ENCODE peak calls at places on chromosomes 1 and 21, in nine cellular contexts. One of them, this sample, is unnamed.
A peak's percentile ranks its signal among the peaks of the same experiment; 100 is the strongest.

GRCh38 chr1:89659322-89660061 is 26.6 kb downstream of the LRRC8C start:
- DNase-seq in fibroblast of lung: no peak
- DNase-seq in Peyer's patch: no peak
- DNase-seq in PC-3: no peak
- DNase-seq in right lobe of liver: no peak
- DNase-seq in adrenal gland: no peak
- DNase-seq in breast epithelium: no peak
- DNase-seq in kidney: no peak
- DNase-seq in mammary epithelial cell: no peak
- DNase-seq in this sample: no peak

GRCh38 chr21:45423968-45424853 is 19.2 kb downstream of the COL18A1 start:
- DNase-seq in fibroblast of lung: no peak
- DNase-seq in Peyer's patch: no peak
- DNase-seq in PC-3: no peak
- DNase-seq in right lobe of liver: peak; percentile 17
- DNase-seq in adrenal gland: no peak
- DNase-seq in breast epithelium: no peak
- DNase-seq in kidney: peak; percentile 80
- DNase-seq in mammary epithelial cell: no peak
- DNase-seq in this sample: no peak

GRCh38 chr1:7070389-7071029 is 285.3 kb downstream of the CAMTA1 start:
- DNase-seq in fibroblast of lung: peak; percentile 72
- DNase-seq in Peyer's patch: peak; percentile 41
- DNase-seq in PC-3: peak; percentile 72
- DNase-seq in right lobe of liver: peak; percentile 61
- DNase-seq in adrenal gland: peak; percentile 86
- DNase-seq in breast epithelium: peak; percentile 40
- DNase-seq in kidney: no peak
- DNase-seq in mammary epithelial cell: peak; percentile 34
- DNase-seq in this sample: no peak

GRCh38 chr1:53645690-53646078 is 93.3 kb downstream of the GLIS1 start:
- DNase-seq in fibroblast of lung: no peak
- DNase-seq in Peyer's patch: no peak
- DNase-seq in PC-3: no peak
- DNase-seq in right lobe of liver: no peak
- DNase-seq in adrenal gland: no peak
- DNase-seq in breast epithelium: no peak
- DNase-seq in kidney: peak; percentile 10
- DNase-seq in mammary epithelial cell: no peak
- DNase-seq in this sample: peak; percentile 30

GRCh38 chr21:30408782-30409494 is 13.1 kb downstream of the KRTAP13-1 start:
- DNase-seq in fibroblast of lung: peak; percentile 5
- DNase-seq in Peyer's patch: no peak
- DNase-seq in PC-3: peak; percentile 93
- DNase-seq in right lobe of liver: peak; percentile 25
- DNase-seq in adrenal gland: no peak
- DNase-seq in breast epithelium: peak; percentile 23
- DNase-seq in kidney: no peak
- DNase-seq in mammary epithelial cell: peak; percentile 83
- DNase-seq in this sample: no peak

GRCh38 chr1:197632000-197632399 is 143.3 kb downstream of the DENND1B start:
- DNase-seq in fibroblast of lung: no peak
- DNase-seq in Peyer's patch: no peak
- DNase-seq in PC-3: no peak
- DNase-seq in right lobe of liver: no peak
- DNase-seq in adrenal gland: no peak
- DNase-seq in breast epithelium: no peak
- DNase-seq in kidney: no peak
- DNase-seq in mammary epithelial cell: no peak
- DNase-seq in this sample: no peak

GRCh38 chr1:13766906-13767564 is 67.0 kb downstream of the PRDM2 start:
- DNase-seq in fibroblast of lung: peak; percentile 84
- DNase-seq in Peyer's patch: no peak
- DNase-seq in PC-3: peak; percentile 93
- DNase-seq in right lobe of liver: no peak
- DNase-seq in adrenal gland: no peak
- DNase-seq in breast epithelium: no peak
- DNase-seq in kidney: no peak
- DNase-seq in mammary epithelial cell: peak; percentile 59
- DNase-seq in this sample: no peak

GRCh38 chr1:203422656-203423055 is 53.0 kb upstream of the PRELP start:
- DNase-seq in fibroblast of lung: no peak
- DNase-seq in Peyer's patch: no peak
- DNase-seq in PC-3: peak; percentile 66
- DNase-seq in right lobe of liver: no peak
- DNase-seq in adrenal gland: no peak
- DNase-seq in breast epithelium: no peak
- DNase-seq in kidney: no peak
- DNase-seq in mammary epithelial cell: peak; percentile 40
- DNase-seq in this sample: no peak

GRCh38 chr1:101713760-101714159 is 283.0 kb downstream of the OLFM3 start:
- DNase-seq in fibroblast of lung: no peak
- DNase-seq in Peyer's patch: no peak
- DNase-seq in PC-3: no peak
- DNase-seq in right lobe of liver: no peak
- DNase-seq in adrenal gland: no peak
- DNase-seq in breast epithelium: no peak
- DNase-seq in kidney: no peak
- DNase-seq in mammary epithelial cell: no peak
- DNase-seq in this sample: no peak

GRCh38 chr1:183942933-183943693 is 94.4 kb downstream of the COLGALT2 start:
- DNase-seq in fibroblast of lung: peak; percentile 99
- DNase-seq in Peyer's patch: no peak
- DNase-seq in PC-3: peak; percentile 79
- DNase-seq in right lobe of liver: no peak
- DNase-seq in adrenal gland: no peak
- DNase-seq in breast epithelium: no peak
- DNase-seq in kidney: no peak
- DNase-seq in mammary epithelial cell: peak; percentile 78
- DNase-seq in this sample: no peak

GRCh38 chr1:93080424-93080823 is 1.3 kb downstream of the MTF2 start:
- DNase-seq in fibroblast of lung: peak; percentile 84
- DNase-seq in Peyer's patch: no peak
- DNase-seq in PC-3: peak; percentile 74
- DNase-seq in right lobe of liver: no peak
- DNase-seq in adrenal gland: no peak
- DNase-seq in breast epithelium: no peak
- DNase-seq in kidney: no peak
- DNase-seq in mammary epithelial cell: peak; percentile 68
- DNase-seq in this sample: no peak

GRCh38 chr1:3061566-3061965 is 7.4 kb upstream of the PRDM16 start:
- DNase-seq in fibroblast of lung: no peak
- DNase-seq in Peyer's patch: no peak
- DNase-seq in PC-3: no peak
- DNase-seq in right lobe of liver: no peak
- DNase-seq in adrenal gland: no peak
- DNase-seq in breast epithelium: no peak
- DNase-seq in kidney: peak; percentile 51
- DNase-seq in mammary epithelial cell: no peak
- DNase-seq in this sample: no peak

GRCh38 chr1:27562021-27562420 is 41.9 kb downstream of the AHDC1 start:
- DNase-seq in fibroblast of lung: no peak
- DNase-seq in Peyer's patch: no peak
- DNase-seq in PC-3: no peak
- DNase-seq in right lobe of liver: no peak
- DNase-seq in adrenal gland: no peak
- DNase-seq in breast epithelium: no peak
- DNase-seq in kidney: no peak
- DNase-seq in mammary epithelial cell: no peak
- DNase-seq in this sample: peak; percentile 72

GRCh38 chr1:54843449-54843848 is 42.3 kb upstream of the TTC22 start:
- DNase-seq in fibroblast of lung: no peak
- DNase-seq in Peyer's patch: no peak
- DNase-seq in PC-3: no peak
- DNase-seq in right lobe of liver: no peak
- DNase-seq in adrenal gland: no peak
- DNase-seq in breast epithelium: no peak
- DNase-seq in kidney: no peak
- DNase-seq in mammary epithelial cell: no peak
- DNase-seq in this sample: no peak

GRCh38 chr1:36203554-36204346 is 20.5 kb upstream of the THRAP3 start:
- DNase-seq in fibroblast of lung: peak; percentile 79
- DNase-seq in Peyer's patch: no peak
- DNase-seq in PC-3: no peak
- DNase-seq in right lobe of liver: peak; percentile 49
- DNase-seq in adrenal gland: peak; percentile 93
- DNase-seq in breast epithelium: peak; percentile 69
- DNase-seq in kidney: peak; percentile 80
- DNase-seq in mammary epithelial cell: peak; percentile 23
- DNase-seq in this sample: peak; percentile 83

GRCh38 chr1:115266729-115267421 is 71.2 kb downstream of the NGF start:
- DNase-seq in fibroblast of lung: no peak
- DNase-seq in Peyer's patch: no peak
- DNase-seq in PC-3: no peak
- DNase-seq in right lobe of liver: no peak
- DNase-seq in adrenal gland: peak; percentile 76
- DNase-seq in breast epithelium: no peak
- DNase-seq in kidney: peak; percentile 80
- DNase-seq in mammary epithelial cell: peak; percentile 15
- DNase-seq in this sample: no peak

GRCh38 chr1:206105612-206106011 is 11.6 kb downstream of the AVPR1B start:
- DNase-seq in fibroblast of lung: no peak
- DNase-seq in Peyer's patch: no peak
- DNase-seq in PC-3: peak; percentile 38
- DNase-seq in right lobe of liver: no peak
- DNase-seq in adrenal gland: no peak
- DNase-seq in breast epithelium: no peak
- DNase-seq in kidney: no peak
- DNase-seq in mammary epithelial cell: peak; percentile 38
- DNase-seq in this sample: no peak

GRCh38 chr1:19377812-19378718 is 65.9 kb downstream of the SLC66A1 start:
- DNase-seq in fibroblast of lung: no peak
- DNase-seq in Peyer's patch: no peak
- DNase-seq in PC-3: no peak
- DNase-seq in right lobe of liver: no peak
- DNase-seq in adrenal gland: no peak
- DNase-seq in breast epithelium: no peak
- DNase-seq in kidney: no peak
- DNase-seq in mammary epithelial cell: no peak
- DNase-seq in this sample: no peak

GRCh38 chr1:58815680-58816071 is 31.8 kb upstream of the JUN start:
- DNase-seq in fibroblast of lung: no peak
- DNase-seq in Peyer's patch: peak; percentile 34
- DNase-seq in PC-3: peak; percentile 71
- DNase-seq in right lobe of liver: peak; percentile 50
- DNase-seq in adrenal gland: peak; percentile 65
- DNase-seq in breast epithelium: no peak
- DNase-seq in kidney: peak; percentile 68
- DNase-seq in mammary epithelial cell: peak; percentile 58
- DNase-seq in this sample: no peak

GRCh38 chr1:175499595-175500367 is 243.6 kb downstream of the TNR start:
- DNase-seq in fibroblast of lung: no peak
- DNase-seq in Peyer's patch: no peak
- DNase-seq in PC-3: no peak
- DNase-seq in right lobe of liver: no peak
- DNase-seq in adrenal gland: no peak
- DNase-seq in breast epithelium: no peak
- DNase-seq in kidney: no peak
- DNase-seq in mammary epithelial cell: peak; percentile 48
- DNase-seq in this sample: no peak

GRCh38 chr1:91700332-91700731 is 185.6 kb downstream of the TGFBR3 start:
- DNase-seq in fibroblast of lung: peak; percentile 41
- DNase-seq in Peyer's patch: no peak
- DNase-seq in PC-3: no peak
- DNase-seq in right lobe of liver: no peak
- DNase-seq in adrenal gland: no peak
- DNase-seq in breast epithelium: no peak
- DNase-seq in kidney: no peak
- DNase-seq in mammary epithelial cell: no peak
- DNase-seq in this sample: no peak

DNA sequence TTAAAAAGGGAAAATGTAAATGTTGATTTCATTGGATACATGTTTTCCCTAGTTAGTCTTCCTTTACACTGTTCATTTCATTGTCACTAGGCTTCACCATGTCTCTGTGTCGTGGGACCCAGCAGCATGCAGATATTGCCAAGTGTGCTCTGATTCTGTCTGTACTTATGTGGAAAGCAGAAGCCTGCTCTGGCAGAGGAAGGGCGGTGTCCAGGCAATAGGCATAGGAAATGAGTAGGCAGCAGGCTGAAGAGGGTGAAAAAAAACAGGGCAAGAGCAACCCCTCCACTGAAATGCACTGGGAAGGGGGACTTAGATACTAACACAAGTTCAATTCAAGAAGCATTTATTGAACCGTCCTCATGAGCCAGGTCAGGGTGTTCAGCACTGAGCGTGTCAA is 85.2 kb upstream of the VAV3 start:
- DNase-seq in fibroblast of lung: no peak
- DNase-seq in Peyer's patch: no peak
- DNase-seq in PC-3: peak; percentile 9
- DNase-seq in right lobe of liver: no peak
- DNase-seq in adrenal gland: peak; percentile 63
- DNase-seq in breast epithelium: no peak
- DNase-seq in kidney: no peak
- DNase-seq in mammary epithelial cell: no peak
- DNase-seq in this sample: peak; percentile 60
- H3K4me3 ChIP-seq in fibroblast of lung: no peak overlapping the region
- H3K4me3 ChIP-seq in Peyer's patch: no peak overlapping the region
- H3K4me3 ChIP-seq in PC-3: no peak overlapping the region
- H3K4me3 ChIP-seq in right lobe of liver: no peak overlapping the region
- H3K4me3 ChIP-seq in adrenal gland: no peak overlapping the region
- H3K4me3 ChIP-seq in breast epithelium: no peak overlapping the region
- H3K4me3 ChIP-seq in kidney: no peak overlapping the region
- H3K4me3 ChIP-seq in mammary epithelial cell: no peak overlapping the region
- H3K4me3 ChIP-seq in this sample: no peak overlapping the region

GRCh38 chr1:201753492-201753891 is 75.5 kb upstream of the IPO9 start:
- DNase-seq in fibroblast of lung: no peak
- DNase-seq in Peyer's patch: no peak
- DNase-seq in PC-3: no peak
- DNase-seq in right lobe of liver: no peak
- DNase-seq in adrenal gland: no peak
- DNase-seq in breast epithelium: no peak
- DNase-seq in kidney: no peak
- DNase-seq in mammary epithelial cell: no peak
- DNase-seq in this sample: no peak
- H3K4me1 ChIP-seq in fibroblast of lung: peaks cover 55% of the 10 kb centered on the region
- H3K4me1 ChIP-seq in Peyer's patch: no peaks in the 10 kb centered on the region
- H3K4me1 ChIP-seq in PC-3: peaks cover 18% of the 10 kb centered on the region
- H3K4me1 ChIP-seq in right lobe of liver: no peaks in the 10 kb centered on the region
- H3K4me1 ChIP-seq in adrenal gland: peaks cover 29% of the 10 kb centered on the region
- H3K4me1 ChIP-seq in breast epithelium: no peaks in the 10 kb centered on the region
- H3K4me1 ChIP-seq in kidney: peaks cover 2% of the 10 kb centered on the region
- H3K4me1 ChIP-seq in mammary epithelial cell: peaks cover 81% of the 10 kb centered on the region
- H3K4me1 ChIP-seq in this sample: peaks cover 19% of the 10 kb centered on the region

GRCh38 chr21:33245289-33245918 is 15.7 kb downstream of the IFNAR2 start:
- DNase-seq in fibroblast of lung: no peak
- DNase-seq in Peyer's patch: no peak
- DNase-seq in PC-3: no peak
- DNase-seq in right lobe of liver: peak; percentile 67
- DNase-seq in adrenal gland: no peak
- DNase-seq in breast epithelium: no peak
- DNase-seq in kidney: no peak
- DNase-seq in mammary epithelial cell: no peak
- DNase-seq in this sample: no peak
- H3K27ac ChIP-seq in fibroblast of lung: no peak overlapping the region
- H3K27ac ChIP-seq in Peyer's patch: no peak overlapping the region
- H3K27ac ChIP-seq in PC-3: no peak overlapping the region
- H3K27ac ChIP-seq in right lobe of liver: peak overlapping the region; percentile 69
- H3K27ac ChIP-seq in adrenal gland: no peak overlapping the region
- H3K27ac ChIP-seq in breast epithelium: no peak overlapping the region
- H3K27ac ChIP-seq in kidney: no peak overlapping the region
- H3K27ac ChIP-seq in mammary epithelial cell: no peak overlapping the region
- H3K27ac ChIP-seq in this sample: no peak overlapping the region

GRCh38 chr1:234725177-234726132 is 115.5 kb upstream of the IRF2BP2 start:
- DNase-seq in fibroblast of lung: peak; percentile 28
- DNase-seq in Peyer's patch: no peak
- DNase-seq in PC-3: peak; percentile 24
- DNase-seq in right lobe of liver: peak; percentile 32
- DNase-seq in adrenal gland: peak; percentile 84
- DNase-seq in breast epithelium: peak; percentile 76
- DNase-seq in kidney: peak; percentile 76
- DNase-seq in mammary epithelial cell: no peak
- DNase-seq in this sample: no peak
- H3K4me3 ChIP-seq in fibroblast of lung: no peak overlapping the region
- H3K4me3 ChIP-seq in Peyer's patch: no peak overlapping the region
- H3K4me3 ChIP-seq in PC-3: peak overlapping the region; percentile 50
- H3K4me3 ChIP-seq in right lobe of liver: no peak overlapping the region
- H3K4me3 ChIP-seq in adrenal gland: no peak overlapping the region
- H3K4me3 ChIP-seq in breast epithelium: peak overlapping the region; percentile 48
- H3K4me3 ChIP-seq in kidney: no peak overlapping the region
- H3K4me3 ChIP-seq in mammary epithelial cell: no peak overlapping the region
- H3K4me3 ChIP-seq in this sample: no peak overlapping the region

This sample was measured in aorta.